ENCODE peak calls at places on chromosomes 2 and 18, in ten cellular contexts. One of them, this sample, is unnamed.
A peak's percentile ranks its signal among the peaks of the same experiment; 100 is the strongest.

GRCh38 chr2:200540793-200541192 is 14.8 kb downstream of the SGO2 start:
- DNase-seq in fibroblast of mammary gland: no peak
- DNase-seq in lung: no peak
- DNase-seq in A549: no peak
- DNase-seq in psoas muscle: no peak
- DNase-seq in mammary epithelial cell: no peak
- DNase-seq in AG04449: no peak
- DNase-seq in CD4-positive, alpha-beta memory T cell: no peak
- DNase-seq in thyroid gland: no peak
- DNase-seq in ovary: no peak
- DNase-seq in this sample: no peak

GRCh38 chr2:235055891-235056516 is 104.2 kb downstream of the SH3BP4 start:
- DNase-seq in fibroblast of mammary gland: peak; percentile 50
- DNase-seq in lung: peak; percentile 41
- DNase-seq in A549: peak; percentile 77
- DNase-seq in psoas muscle: no peak
- DNase-seq in mammary epithelial cell: peak; percentile 30
- DNase-seq in AG04449: no peak
- DNase-seq in CD4-positive, alpha-beta memory T cell: no peak
- DNase-seq in thyroid gland: peak; percentile 40
- DNase-seq in ovary: no peak
- DNase-seq in this sample: no peak

GRCh38 chr18:8081872-8082553 is 514.9 kb downstream of the PTPRM start:
- DNase-seq in fibroblast of mammary gland: no peak
- DNase-seq in lung: peak; percentile 43
- DNase-seq in A549: no peak
- DNase-seq in psoas muscle: no peak
- DNase-seq in mammary epithelial cell: no peak
- DNase-seq in AG04449: no peak
- DNase-seq in CD4-positive, alpha-beta memory T cell: no peak
- DNase-seq in thyroid gland: peak; percentile 66
- DNase-seq in ovary: no peak
- DNase-seq in this sample: no peak

GRCh38 chr2:122136071-122136470 is 380.6 kb downstream of the TSN start:
- DNase-seq in fibroblast of mammary gland: peak; percentile 8
- DNase-seq in lung: no peak
- DNase-seq in A549: peak; percentile 27
- DNase-seq in psoas muscle: no peak
- DNase-seq in mammary epithelial cell: peak; percentile 9
- DNase-seq in AG04449: no peak
- DNase-seq in CD4-positive, alpha-beta memory T cell: no peak
- DNase-seq in thyroid gland: no peak
- DNase-seq in ovary: no peak
- DNase-seq in this sample: no peak

GRCh38 chr2:234288974-234289455 is 207.9 kb downstream of the ARL4C start:
- DNase-seq in fibroblast of mammary gland: peak; percentile 50
- DNase-seq in lung: peak; percentile 75
- DNase-seq in A549: peak; percentile 33
- DNase-seq in psoas muscle: peak; percentile 70
- DNase-seq in mammary epithelial cell: peak; percentile 24
- DNase-seq in AG04449: no peak
- DNase-seq in CD4-positive, alpha-beta memory T cell: peak; percentile 82
- DNase-seq in thyroid gland: peak; percentile 55
- DNase-seq in ovary: no peak
- DNase-seq in this sample: peak; percentile 72

GRCh38 chr18:49464718-49465598 is 4.5 kb upstream of the DYM start:
- DNase-seq in fibroblast of mammary gland: peak; percentile 32
- DNase-seq in lung: no peak
- DNase-seq in A549: no peak
- DNase-seq in psoas muscle: no peak
- DNase-seq in mammary epithelial cell: no peak
- DNase-seq in AG04449: peak; percentile 23
- DNase-seq in CD4-positive, alpha-beta memory T cell: no peak
- DNase-seq in thyroid gland: no peak
- DNase-seq in ovary: no peak
- DNase-seq in this sample: no peak

GRCh38 chr2:128310094-128310716 is 8.5 kb downstream of the HS6ST1 start:
- DNase-seq in fibroblast of mammary gland: no peak
- DNase-seq in lung: no peak
- DNase-seq in A549: no peak
- DNase-seq in psoas muscle: peak; percentile 48
- DNase-seq in mammary epithelial cell: no peak
- DNase-seq in AG04449: no peak
- DNase-seq in CD4-positive, alpha-beta memory T cell: no peak
- DNase-seq in thyroid gland: no peak
- DNase-seq in ovary: peak; percentile 34
- DNase-seq in this sample: peak; percentile 70

GRCh38 chr18:22556271-22556990 is 138.7 kb upstream of the CTAGE1 start:
- DNase-seq in fibroblast of mammary gland: no peak
- DNase-seq in lung: no peak
- DNase-seq in A549: no peak
- DNase-seq in psoas muscle: peak; percentile 39
- DNase-seq in mammary epithelial cell: no peak
- DNase-seq in AG04449: no peak
- DNase-seq in CD4-positive, alpha-beta memory T cell: no peak
- DNase-seq in thyroid gland: peak; percentile 86
- DNase-seq in ovary: peak; percentile 71
- DNase-seq in this sample: peak; percentile 92

GRCh38 chr2:157283468-157283867 is 26.0 kb downstream of the GALNT5 start:
- DNase-seq in fibroblast of mammary gland: no peak
- DNase-seq in lung: no peak
- DNase-seq in A549: no peak
- DNase-seq in psoas muscle: no peak
- DNase-seq in mammary epithelial cell: no peak
- DNase-seq in AG04449: no peak
- DNase-seq in CD4-positive, alpha-beta memory T cell: no peak
- DNase-seq in thyroid gland: no peak
- DNase-seq in ovary: no peak
- DNase-seq in this sample: no peak

GRCh38 chr2:144510206-144510991 is 9.5 kb downstream of the ZEB2 start:
- DNase-seq in fibroblast of mammary gland: peak; percentile 59
- DNase-seq in lung: no peak
- DNase-seq in A549: no peak
- DNase-seq in psoas muscle: no peak
- DNase-seq in mammary epithelial cell: peak; percentile 38
- DNase-seq in AG04449: no peak
- DNase-seq in CD4-positive, alpha-beta memory T cell: peak; percentile 53
- DNase-seq in thyroid gland: no peak
- DNase-seq in ovary: no peak
- DNase-seq in this sample: no peak

GRCh38 chr2:161273038-161273760 is 35.0 kb upstream of the PSMD14 start:
- DNase-seq in fibroblast of mammary gland: peak; percentile 75
- DNase-seq in lung: no peak
- DNase-seq in A549: peak; percentile 12
- DNase-seq in psoas muscle: no peak
- DNase-seq in mammary epithelial cell: peak; percentile 40
- DNase-seq in AG04449: no peak
- DNase-seq in CD4-positive, alpha-beta memory T cell: peak; percentile 57
- DNase-seq in thyroid gland: no peak
- DNase-seq in ovary: no peak
- DNase-seq in this sample: no peak

GRCh38 chr2:46029332-46029811 is 267.8 kb upstream of the EPAS1 start:
- DNase-seq in fibroblast of mammary gland: peak; percentile 15
- DNase-seq in lung: no peak
- DNase-seq in A549: no peak
- DNase-seq in psoas muscle: no peak
- DNase-seq in mammary epithelial cell: peak; percentile 53
- DNase-seq in AG04449: no peak
- DNase-seq in CD4-positive, alpha-beta memory T cell: no peak
- DNase-seq in thyroid gland: no peak
- DNase-seq in ovary: no peak
- DNase-seq in this sample: no peak

GRCh38 chr18:75206637-75207297 is 2.2 kb downstream of the PTGR3 start:
- DNase-seq in fibroblast of mammary gland: no peak
- DNase-seq in lung: no peak
- DNase-seq in A549: no peak
- DNase-seq in psoas muscle: no peak
- DNase-seq in mammary epithelial cell: no peak
- DNase-seq in AG04449: no peak
- DNase-seq in CD4-positive, alpha-beta memory T cell: no peak
- DNase-seq in thyroid gland: no peak
- DNase-seq in ovary: no peak
- DNase-seq in this sample: no peak
- H3K4me3 ChIP-seq in fibroblast of mammary gland: peak overlapping the region; percentile 85
- H3K4me3 ChIP-seq in lung: peak overlapping the region; percentile 6
- H3K4me3 ChIP-seq in A549: no peak overlapping the region
- H3K4me3 ChIP-seq in psoas muscle: peak overlapping the region; percentile 87
- H3K4me3 ChIP-seq in mammary epithelial cell: peak overlapping the region; percentile 79
- H3K4me3 ChIP-seq in AG04449: peak overlapping the region; percentile 83
- H3K4me3 ChIP-seq in CD4-positive, alpha-beta memory T cell: no peak overlapping the region
- H3K4me3 ChIP-seq in thyroid gland: no peak overlapping the region
- H3K4me3 ChIP-seq in ovary: peak overlapping the region; percentile 97
- H3K4me3 ChIP-seq in this sample: no peak overlapping the region

GRCh38 chr18:75010725-75011124 is 198.2 kb downstream of the PTGR3 start:
- DNase-seq in fibroblast of mammary gland: no peak
- DNase-seq in lung: no peak
- DNase-seq in A549: no peak
- DNase-seq in psoas muscle: no peak
- DNase-seq in mammary epithelial cell: no peak
- DNase-seq in AG04449: no peak
- DNase-seq in CD4-positive, alpha-beta memory T cell: no peak
- DNase-seq in thyroid gland: no peak
- DNase-seq in ovary: no peak
- DNase-seq in this sample: no peak
- H3K4me3 ChIP-seq in fibroblast of mammary gland: no peak overlapping the region
- H3K4me3 ChIP-seq in lung: no peak overlapping the region
- H3K4me3 ChIP-seq in A549: no peak overlapping the region
- H3K4me3 ChIP-seq in psoas muscle: no peak overlapping the region
- H3K4me3 ChIP-seq in mammary epithelial cell: no peak overlapping the region
- H3K4me3 ChIP-seq in AG04449: no peak overlapping the region
- H3K4me3 ChIP-seq in CD4-positive, alpha-beta memory T cell: no peak overlapping the region
- H3K4me3 ChIP-seq in thyroid gland: no peak overlapping the region
- H3K4me3 ChIP-seq in ovary: no peak overlapping the region
- H3K4me3 ChIP-seq in this sample: no peak overlapping the region

DNA sequence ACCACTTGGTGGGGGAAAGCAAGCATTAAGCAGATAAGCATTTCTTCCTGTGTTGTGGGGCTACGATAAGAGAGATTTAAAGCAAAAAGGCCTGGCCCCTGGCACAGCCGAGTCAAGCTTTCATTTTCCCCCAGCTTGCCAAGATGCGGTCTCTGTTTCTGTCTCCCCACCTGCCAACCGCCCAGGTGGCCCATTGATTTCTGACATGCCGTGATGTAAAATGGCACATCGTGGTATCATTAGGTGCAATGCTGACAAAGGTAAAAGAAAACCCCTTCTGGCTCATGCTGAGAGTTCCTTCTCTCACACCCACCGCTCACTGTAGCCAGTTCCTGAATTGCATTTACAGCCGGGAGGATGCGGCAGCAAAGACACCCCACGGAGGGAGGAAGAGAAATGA is 62.8 kb downstream of the BOD1L2 start:
- DNase-seq in fibroblast of mammary gland: no peak
- DNase-seq in lung: no peak
- DNase-seq in A549: no peak
- DNase-seq in psoas muscle: no peak
- DNase-seq in mammary epithelial cell: no peak
- DNase-seq in AG04449: no peak
- DNase-seq in CD4-positive, alpha-beta memory T cell: no peak
- DNase-seq in thyroid gland: no peak
- DNase-seq in ovary: no peak
- DNase-seq in this sample: no peak
- H3K4me3 ChIP-seq in fibroblast of mammary gland: no peak overlapping the region
- H3K4me3 ChIP-seq in lung: no peak overlapping the region
- H3K4me3 ChIP-seq in A549: no peak overlapping the region
- H3K4me3 ChIP-seq in psoas muscle: no peak overlapping the region
- H3K4me3 ChIP-seq in mammary epithelial cell: no peak overlapping the region
- H3K4me3 ChIP-seq in AG04449: no peak overlapping the region
- H3K4me3 ChIP-seq in CD4-positive, alpha-beta memory T cell: no peak overlapping the region
- H3K4me3 ChIP-seq in thyroid gland: no peak overlapping the region
- H3K4me3 ChIP-seq in ovary: no peak overlapping the region
- H3K4me3 ChIP-seq in this sample: no peak overlapping the region

GRCh38 chr2:33204945-33205344 is 258.2 kb downstream of the LTBP1 start:
- DNase-seq in fibroblast of mammary gland: no peak
- DNase-seq in lung: no peak
- DNase-seq in A549: no peak
- DNase-seq in psoas muscle: no peak
- DNase-seq in mammary epithelial cell: no peak
- DNase-seq in AG04449: no peak
- DNase-seq in CD4-positive, alpha-beta memory T cell: no peak
- DNase-seq in thyroid gland: no peak
- DNase-seq in ovary: no peak
- DNase-seq in this sample: no peak

GRCh38 chr2:33208400-33208799 is 261.6 kb downstream of the LTBP1 start:
- DNase-seq in fibroblast of mammary gland: no peak
- DNase-seq in lung: no peak
- DNase-seq in A549: no peak
- DNase-seq in psoas muscle: no peak
- DNase-seq in mammary epithelial cell: no peak
- DNase-seq in AG04449: no peak
- DNase-seq in CD4-positive, alpha-beta memory T cell: peak; percentile 1
- DNase-seq in thyroid gland: no peak
- DNase-seq in ovary: no peak
- DNase-seq in this sample: no peak

GRCh38 chr2:33207336-33207735 is 260.6 kb downstream of the LTBP1 start:
- DNase-seq in fibroblast of mammary gland: no peak
- DNase-seq in lung: no peak
- DNase-seq in A549: no peak
- DNase-seq in psoas muscle: no peak
- DNase-seq in mammary epithelial cell: no peak
- DNase-seq in AG04449: no peak
- DNase-seq in CD4-positive, alpha-beta memory T cell: no peak
- DNase-seq in thyroid gland: no peak
- DNase-seq in ovary: no peak
- DNase-seq in this sample: no peak

GRCh38 chr2:33202641-33203345 is 256.0 kb downstream of the LTBP1 start:
- DNase-seq in fibroblast of mammary gland: no peak
- DNase-seq in lung: no peak
- DNase-seq in A549: no peak
- DNase-seq in psoas muscle: no peak
- DNase-seq in mammary epithelial cell: no peak
- DNase-seq in AG04449: no peak
- DNase-seq in CD4-positive, alpha-beta memory T cell: no peak
- DNase-seq in thyroid gland: no peak
- DNase-seq in ovary: no peak
- DNase-seq in this sample: no peak

DNA sequence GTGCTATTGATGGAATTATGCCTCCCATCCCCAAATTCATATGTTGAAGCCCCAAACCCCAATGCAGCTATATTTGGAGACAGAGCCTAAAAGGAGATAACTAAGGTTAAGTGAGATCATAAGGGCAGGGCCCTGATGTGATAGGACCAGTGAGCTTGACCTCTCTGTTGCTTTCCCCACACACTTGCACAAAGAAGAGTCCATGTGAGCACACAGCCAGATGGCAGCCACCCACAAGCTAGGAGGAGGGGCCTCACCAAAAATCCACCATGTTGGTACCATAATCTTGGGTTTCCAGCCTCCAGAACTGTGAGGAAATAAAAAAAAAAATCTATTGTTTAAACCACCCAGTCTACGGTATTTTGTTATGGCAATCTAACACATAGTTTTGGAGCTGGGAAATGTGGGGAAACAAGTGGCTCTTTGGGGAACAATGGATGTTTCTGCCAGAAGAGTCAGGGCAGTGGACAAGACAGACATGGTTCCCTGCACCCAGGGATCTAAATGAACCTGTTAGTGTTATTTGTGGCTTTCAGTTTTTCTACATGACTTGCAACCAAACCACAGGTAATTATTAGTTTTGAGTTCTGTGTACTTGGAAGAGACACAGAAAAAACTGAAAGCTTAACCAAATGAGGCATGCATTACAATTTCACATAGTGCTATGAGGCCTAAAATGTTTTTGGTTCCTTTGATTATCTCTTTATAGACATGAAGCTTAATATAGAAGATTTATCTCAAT is 259.1 kb downstream of the LTBP1 start:
- DNase-seq in fibroblast of mammary gland: no peak
- DNase-seq in lung: no peak
- DNase-seq in A549: no peak
- DNase-seq in psoas muscle: no peak
- DNase-seq in mammary epithelial cell: no peak
- DNase-seq in AG04449: no peak
- DNase-seq in CD4-positive, alpha-beta memory T cell: no peak
- DNase-seq in thyroid gland: no peak
- DNase-seq in ovary: no peak
- DNase-seq in this sample: no peak
- H3K4me3 ChIP-seq in fibroblast of mammary gland: no peak overlapping the region
- H3K4me3 ChIP-seq in lung: no peak overlapping the region
- H3K4me3 ChIP-seq in A549: no peak overlapping the region
- H3K4me3 ChIP-seq in psoas muscle: no peak overlapping the region
- H3K4me3 ChIP-seq in mammary epithelial cell: no peak overlapping the region
- H3K4me3 ChIP-seq in AG04449: no peak overlapping the region
- H3K4me3 ChIP-seq in CD4-positive, alpha-beta memory T cell: no peak overlapping the region
- H3K4me3 ChIP-seq in thyroid gland: no peak overlapping the region
- H3K4me3 ChIP-seq in ovary: no peak overlapping the region
- H3K4me3 ChIP-seq in this sample: no peak overlapping the region

This sample was measured in aorta.